ENCODE peak calls at places on chromosome 16, in seven cellular contexts. A is prostate gland, E is transverse colon, I is left lung, X is kidney epithelial cell, Q is heart left ventricle, F is endodermal cell. J is an unnamed sample.

GRCh38 chr16:84247844-84248243 is 8.0 kb upstream of the KCNG4 start:
- DNase-seq in A (no peak), E (no peak), I (no peak), X (peak; percentile 31), Q (no peak), F (no peak), J (peak; percentile 79)

GRCh38 chr16:58105619-58106018 is 23.6 kb downstream of the CFAP20 start:
- DNase-seq in A (no peak), E (no peak), I (no peak), X (no peak), Q (no peak), F (no peak), J (no peak)

GRCh38 chr16:77856455-77857138 is 68.2 kb downstream of the VAT1L start:
- DNase-seq in A (no peak), E (no peak), I (no peak), X (no peak), Q (no peak), F (no peak), J (no peak)

GRCh38 chr16:17101646-17102045 is 369.1 kb downstream of the XYLT1 start:
- DNase-seq in A (no peak), E (no peak), I (no peak), X (no peak), Q (no peak), F (peak; percentile 75), J (peak; percentile 2)

GRCh38 chr16:79525132-79525531 is 75.4 kb downstream of the MAF start:
- DNase-seq in A (no peak), E (no peak), I (no peak), X (no peak), Q (no peak), F (no peak), J (no peak)

GRCh38 chr16:69253796-69254426 is 57.2 kb upstream of the VPS4A start:
- DNase-seq in A (peak; percentile 47), E (no peak), I (no peak), X (no peak), Q (no peak), F (no peak), J (no peak)

GRCh38 chr16:54932737-54933254 is 2.1 kb downstream of the IRX5 start:
- DNase-seq in A (no peak), E (no peak), I (peak; percentile 69), X (no peak), Q (peak; percentile 28), F (peak; percentile 83), J (no peak)

GRCh38 chr16:5900046-5900445 is 802.5 kb upstream of the EEF2KMT start:
- DNase-seq in A (no peak), E (no peak), I (no peak), X (no peak), Q (no peak), F (no peak), J (peak; percentile 47)

GRCh38 chr16:2003231-2003826 is 6.3 kb downstream of the ZNF598 start:
- DNase-seq in A (no peak), E (no peak), I (no peak), X (no peak), Q (no peak), F (no peak), J (no peak)

GRCh38 chr16:25035494-25036405 is 20.6 kb upstream of the ARHGAP17 start:
- DNase-seq in A (no peak), E (no peak), I (no peak), X (no peak), Q (no peak), F (no peak), J (no peak)

GRCh38 chr16:912684-913613 is 57.8 kb downstream of the LMF1 start:
- DNase-seq in A (no peak), E (no peak), I (peak; percentile 78), X (no peak), Q (no peak), F (no peak), J (no peak)

GRCh38 chr16:47815655-47816054 is 340.1 kb downstream of the ABCC12 start:
- DNase-seq in A (no peak), E (no peak), I (no peak), X (no peak), Q (no peak), F (no peak), J (no peak)

GRCh38 chr16:48123104-48123788 is 32.5 kb downstream of the ABCC12 start:
- DNase-seq in A (no peak), E (no peak), I (no peak), X (peak; percentile 98), Q (peak; percentile 33), F (no peak), J (peak; percentile 99)

GRCh38 chr16:64012166-64012565 is 1109.7 kb downstream of the CDH11 start:
- DNase-seq in A (no peak), E (no peak), I (no peak), X (no peak), Q (no peak), F (no peak), J (no peak)

GRCh38 chr16:23274968-23275367 is 27.1 kb upstream of the SCNN1B start:
- DNase-seq in A (no peak), E (no peak), I (no peak), X (no peak), Q (no peak), F (no peak), J (peak; percentile 35)

GRCh38 chr16:79658301-79659001 is 57.9 kb upstream of the MAF start:
- DNase-seq in A (peak; percentile 83), E (no peak), I (no peak), X (peak; percentile 74), Q (no peak), F (no peak), J (peak; percentile 94)

GRCh38 chr16:11309895-11310633 is 28.9 kb upstream of the PRM1 start:
- DNase-seq in A (no peak), E (no peak), I (no peak), X (no peak), Q (no peak), F (no peak), J (no peak)

GRCh38 chr16:3458278-3458851 is 14.9 kb downstream of the NAA60 start:
- DNase-seq in A (no peak), E (peak; percentile 26), I (peak; percentile 84), X (no peak), Q (no peak), F (peak; percentile 72), J (peak; percentile 18)

GRCh38 chr16:7504844-7505243 is 172.2 kb downstream of the RBFOX1 start:
- DNase-seq in A (no peak), E (no peak), I (no peak), X (no peak), Q (no peak), F (no peak), J (no peak)

GRCh38 chr16:7505495-7505894 is 172.8 kb downstream of the RBFOX1 start:
- DNase-seq in A (no peak), E (no peak), I (no peak), X (no peak), Q (no peak), F (no peak), J (no peak)

GRCh38 chr16:7497667-7498066 is 165.0 kb downstream of the RBFOX1 start:
- DNase-seq in A (no peak), E (no peak), I (no peak), X (no peak), Q (no peak), F (no peak), J (no peak)

GRCh38 chr16:7503688-7504087 is 171.0 kb downstream of the RBFOX1 start:
- DNase-seq in A (no peak), E (no peak), I (no peak), X (no peak), Q (no peak), F (no peak), J (no peak)

GRCh38 chr16:7501868-7502267 is 169.2 kb downstream of the RBFOX1 start:
- DNase-seq in A (no peak), E (no peak), I (no peak), X (no peak), Q (no peak), F (no peak), J (no peak)
- TF ChIP-seq CTCF in A (no peak), E (no peak), I (no peak), X (no peak), Q (no peak), F (no peak), J (no peak)

GRCh38 chr16:75377971-75378386 is 55.3 kb downstream of the CFDP1 start:
- DNase-seq in A (peak; percentile 21), E (no peak), I (no peak), X (peak; percentile 96), Q (no peak), F (peak; percentile 49), J (peak; percentile 100)

GRCh38 chr16:75378616-75379015 is 54.7 kb downstream of the CFDP1 start:
- DNase-seq in A (no peak), E (no peak), I (no peak), X (no peak), Q (no peak), F (no peak), J (no peak)

GRCh38 chr16:75379339-75379738 is 54.0 kb downstream of the CFDP1 start:
- DNase-seq in A (no peak), E (no peak), I (no peak), X (no peak), Q (no peak), F (no peak), J (no peak)

GRCh38 chr16:75374388-75374787 is 58.9 kb downstream of the CFDP1 start:
- DNase-seq in A (no peak), E (no peak), I (no peak), X (no peak), Q (no peak), F (no peak), J (no peak)

DNA sequence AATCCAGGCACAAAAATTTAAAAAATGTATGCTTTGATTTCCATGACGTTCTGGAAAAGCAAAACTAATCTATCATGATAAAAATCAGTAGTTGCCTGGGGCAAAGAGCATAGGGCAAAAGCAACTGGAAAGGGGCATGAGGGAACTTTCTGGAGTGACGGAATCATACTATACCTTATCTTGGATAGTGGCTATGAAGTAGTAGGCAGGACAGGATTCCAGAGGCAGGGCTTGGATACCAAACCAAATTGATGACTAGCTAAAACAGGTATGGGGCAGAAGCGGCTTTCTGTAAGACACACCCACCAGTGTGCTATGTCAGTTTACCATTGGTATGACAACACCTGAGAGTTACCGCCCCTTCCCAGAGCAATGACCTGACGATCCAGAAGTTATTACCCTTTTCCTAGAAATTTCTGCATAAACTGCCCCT is 56.8 kb downstream of the CFDP1 start:
- DNase-seq in A (no peak), E (no peak), I (no peak), X (no peak), Q (no peak), F (peak; percentile 55), J (peak; percentile 96)
- H3K36me3 ChIP-seq in A (no peaks in the 10 kb centered on the region), E (no peaks in the 10 kb centered on the region), I (no peaks in the 10 kb centered on the region), X (no peaks in the 10 kb centered on the region), Q (peaks cover 25% of the 10 kb centered on the region), F (peaks cover 39% of the 10 kb centered on the region), J (no peaks in the 10 kb centered on the region)

GRCh38 chr16:73057369-73058210 is 9.7 kb upstream of the ZFHX3 start:
- DNase-seq in A (no peak), E (no peak), I (no peak), X (no peak), Q (peak; percentile 46), F (peak; percentile 75), J (no peak)
- TF ChIP-seq CTCF in A (no peak), E (peak; percentile 33), I (no peak), X (peak; percentile 22), Q (peak; percentile 40), F (peak; percentile 57), J (peak; percentile 24)

DNA sequence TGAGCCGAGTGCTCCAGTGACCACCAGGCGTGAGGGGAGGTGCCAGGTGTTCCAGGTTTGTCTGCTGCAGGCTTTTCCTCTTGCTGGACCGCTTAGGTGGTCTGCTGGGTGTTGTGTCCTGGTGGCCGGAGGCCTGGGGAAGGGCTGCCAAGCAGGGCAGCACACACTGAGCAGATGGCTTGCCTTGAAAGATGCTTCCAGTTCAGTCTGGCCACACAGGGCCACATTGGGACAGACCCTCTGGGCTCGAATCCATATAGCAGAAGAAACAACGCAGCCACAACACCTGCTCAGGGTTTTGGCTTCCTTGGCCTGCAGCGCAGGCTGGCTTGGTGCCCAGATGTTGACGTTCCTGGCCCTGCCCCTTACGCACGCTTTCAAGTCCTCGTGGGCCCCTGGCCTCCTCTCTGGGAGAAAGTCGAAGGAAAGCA is 24.8 kb downstream of the GINS2 start:
- DNase-seq in A (no peak), E (peak; percentile 55), I (peak; percentile 61), X (no peak), Q (peak; percentile 29), F (no peak), J (no peak)
- H3K36me3 ChIP-seq in A (peaks cover 32% of the 10 kb centered on the region), E (peaks cover 60% of the 10 kb centered on the region), I (peaks cover 100% of the 10 kb centered on the region), X (peaks cover 7% of the 10 kb centered on the region), Q (peaks cover 88% of the 10 kb centered on the region), F (peaks cover 93% of the 10 kb centered on the region), J (peaks cover 62% of the 10 kb centered on the region)

J was measured in bronchial epithelial cell.